ENCODE peak calls at places on chromosome 2, in four cellular contexts. L, F, Z and C are unnamed samples.
A peak's percentile ranks its signal among the peaks of the same experiment; 100 is the strongest.

GRCh38 chr2:128791983-128792315 is 473.3 kb upstream of the HS6ST1 start:
- DNase-seq in F (no peak), Z (no peak), L (no peak), C (no peak)

GRCh38 chr2:57941826-57942225 is 104.8 kb upstream of the VRK2 start:
- DNase-seq in L (no peak), F (no peak), Z (no peak), C (no peak)

GRCh38 chr2:217797170-217797569 is 205.6 kb downstream of the TNS1 start:
- DNase-seq in Z (no peak), L (no peak), F (no peak), C (no peak)

GRCh38 chr2:26979761-26980160 is 9.3 kb downstream of the MAPRE3 start:
- DNase-seq in L (no peak), F (no peak), Z (no peak), C (no peak)

GRCh38 chr2:26757873-26758789 is 6.0 kb upstream of the SLC35F6 start:
- DNase-seq in Z (no peak), L (peak; percentile 98), F (peak; percentile 18), C (no peak)

GRCh38 chr2:143684731-143685364 is 555.6 kb downstream of the ARHGAP15 start:
- DNase-seq in Z (no peak), F (no peak), L (no peak), C (no peak)

GRCh38 chr2:192195548-192196418 is 1.1 kb upstream of the TMEFF2 start:
- DNase-seq in L (peak; percentile 10), Z (peak; percentile 3), F (no peak), C (no peak)

GRCh38 chr2:216687111-216687510 is 8.2 kb downstream of the IGFBP5 start:
- DNase-seq in F (no peak), Z (no peak), L (no peak), C (no peak)

GRCh38 chr2:7620255-7620654 is 703.0 kb downstream of the RNF144A start:
- DNase-seq in L (no peak), F (no peak), Z (no peak), C (no peak)

GRCh38 chr2:150293771-150294170 is 193.7 kb downstream of the RND3 start:
- DNase-seq in F (no peak), Z (no peak), L (no peak), C (no peak)

GRCh38 chr2:50786345-50786744 is 245.6 kb downstream of the NRXN1 start:
- DNase-seq in F (no peak), Z (no peak), L (no peak), C (no peak)

GRCh38 chr2:31387850-31388249 is 26.7 kb downstream of the XDH start:
- DNase-seq in L (peak; percentile 13), Z (no peak), F (no peak), C (no peak)

GRCh38 chr2:70766357-70767093 is 1.5 kb downstream of the ADD2 start:
- DNase-seq in L (no peak), F (no peak), Z (no peak), C (no peak)

GRCh38 chr2:189118386-189118785 is 61.2 kb downstream of the COL5A2 start:
- DNase-seq in F (no peak), Z (no peak), L (no peak), C (no peak)